ENCODE peak calls at places on chromosomes 7 and 10, in five cellular contexts. One of them, this sample, is unnamed.

GRCh38 chr7:50653116-50653854 is 88.1 kb upstream of the DDC start:
- DNase-seq in body of pancreas: peak
- DNase-seq in activated CD4-positive, CD25-positive, alpha-beta regulatory T cell: no peak
- DNase-seq in CD4-positive, alpha-beta T cell: no peak
- DNase-seq in natural killer cell: no peak
- DNase-seq in this sample: no peak

GRCh38 chr7:45145881-45146280 is 11.7 kb upstream of the RAMP3 start:
- DNase-seq in natural killer cell: no peak
- DNase-seq in CD4-positive, alpha-beta T cell: no peak
- DNase-seq in activated CD4-positive, CD25-positive, alpha-beta regulatory T cell: no peak
- DNase-seq in body of pancreas: no peak
- DNase-seq in this sample: no peak

GRCh38 chr10:59894114-59894513 is 12.2 kb downstream of the CCDC6 start:
- DNase-seq in CD4-positive, alpha-beta T cell: no peak
- DNase-seq in body of pancreas: peak
- DNase-seq in activated CD4-positive, CD25-positive, alpha-beta regulatory T cell: no peak
- DNase-seq in natural killer cell: no peak
- DNase-seq in this sample: no peak

GRCh38 chr10:100731603-100732596 is 13.5 kb upstream of the PAX2 start:
- DNase-seq in body of pancreas: no peak
- DNase-seq in activated CD4-positive, CD25-positive, alpha-beta regulatory T cell: no peak
- DNase-seq in natural killer cell: no peak
- DNase-seq in CD4-positive, alpha-beta T cell: no peak
- DNase-seq in this sample: no peak

GRCh38 chr7:125661677-125662076 is 732.1 kb upstream of the POT1 start:
- DNase-seq in body of pancreas: peak
- DNase-seq in natural killer cell: no peak
- DNase-seq in activated CD4-positive, CD25-positive, alpha-beta regulatory T cell: no peak
- DNase-seq in CD4-positive, alpha-beta T cell: no peak
- DNase-seq in this sample: no peak

GRCh38 chr10:125584954-125585353 is 98.0 kb downstream of the TEX36 start:
- DNase-seq in natural killer cell: no peak
- DNase-seq in CD4-positive, alpha-beta T cell: no peak
- DNase-seq in activated CD4-positive, CD25-positive, alpha-beta regulatory T cell: no peak
- DNase-seq in body of pancreas: no peak
- DNase-seq in this sample: no peak

GRCh38 chr7:33904680-33905388 is 505 bp upstream of the BMPER start:
- DNase-seq in natural killer cell: no peak
- DNase-seq in activated CD4-positive, CD25-positive, alpha-beta regulatory T cell: no peak
- DNase-seq in CD4-positive, alpha-beta T cell: no peak
- DNase-seq in body of pancreas: peak
- DNase-seq in this sample: no peak

GRCh38 chr7:32036557-32036956 is 33.6 kb downstream of the PDE1C start:
- DNase-seq in natural killer cell: no peak
- DNase-seq in body of pancreas: no peak
- DNase-seq in activated CD4-positive, CD25-positive, alpha-beta regulatory T cell: no peak
- DNase-seq in CD4-positive, alpha-beta T cell: no peak
- DNase-seq in this sample: no peak

GRCh38 chr7:18489624-18490023 is 5.9 kb upstream of the HDAC9 start:
- DNase-seq in body of pancreas: no peak
- DNase-seq in CD4-positive, alpha-beta T cell: no peak
- DNase-seq in natural killer cell: no peak
- DNase-seq in activated CD4-positive, CD25-positive, alpha-beta regulatory T cell: no peak
- DNase-seq in this sample: no peak

GRCh38 chr7:105689093-105689819 is 108.0 kb upstream of the EFCAB10 start:
- DNase-seq in body of pancreas: no peak
- DNase-seq in CD4-positive, alpha-beta T cell: no peak
- DNase-seq in activated CD4-positive, CD25-positive, alpha-beta regulatory T cell: no peak
- DNase-seq in natural killer cell: no peak
- DNase-seq in this sample: no peak

GRCh38 chr10:50794490-50794889 is 54.8 kb downstream of the ASAH2B start:
- DNase-seq in body of pancreas: peak
- DNase-seq in activated CD4-positive, CD25-positive, alpha-beta regulatory T cell: no peak
- DNase-seq in CD4-positive, alpha-beta T cell: no peak
- DNase-seq in natural killer cell: no peak
- DNase-seq in this sample: no peak

GRCh38 chr7:25402528-25402927 is 174.2 kb upstream of the NPVF start:
- DNase-seq in activated CD4-positive, CD25-positive, alpha-beta regulatory T cell: no peak
- DNase-seq in natural killer cell: no peak
- DNase-seq in CD4-positive, alpha-beta T cell: no peak
- DNase-seq in body of pancreas: no peak
- DNase-seq in this sample: no peak

GRCh38 chr7:80136276-80137045 is 1.8 kb downstream of the GNAI1 start:
- DNase-seq in CD4-positive, alpha-beta T cell: no peak
- DNase-seq in natural killer cell: no peak
- DNase-seq in activated CD4-positive, CD25-positive, alpha-beta regulatory T cell: no peak
- DNase-seq in body of pancreas: no peak
- DNase-seq in this sample: no peak

GRCh38 chr10:109992485-109992884 is 15.3 kb upstream of the ADD3 start:
- DNase-seq in CD4-positive, alpha-beta T cell: no peak
- DNase-seq in body of pancreas: no peak
- DNase-seq in activated CD4-positive, CD25-positive, alpha-beta regulatory T cell: no peak
- DNase-seq in natural killer cell: no peak
- DNase-seq in this sample: no peak

GRCh38 chr10:17227367-17228080 is 517 bp upstream of the VIM start:
- DNase-seq in activated CD4-positive, CD25-positive, alpha-beta regulatory T cell: no peak
- DNase-seq in body of pancreas: no peak
- DNase-seq in CD4-positive, alpha-beta T cell: no peak
- DNase-seq in natural killer cell: no peak
- DNase-seq in this sample: no peak

GRCh38 chr7:158902427-158902826 is 46.1 kb downstream of the DYNC2I1 start:
- DNase-seq in CD4-positive, alpha-beta T cell: no peak
- DNase-seq in activated CD4-positive, CD25-positive, alpha-beta regulatory T cell: no peak
- DNase-seq in natural killer cell: no peak
- DNase-seq in body of pancreas: no peak
- DNase-seq in this sample: no peak

GRCh38 chr10:19250542-19250941 is 201.9 kb downstream of the MALRD1 start:
- DNase-seq in natural killer cell: no peak
- DNase-seq in body of pancreas: no peak
- DNase-seq in CD4-positive, alpha-beta T cell: no peak
- DNase-seq in activated CD4-positive, CD25-positive, alpha-beta regulatory T cell: no peak
- DNase-seq in this sample: no peak

GRCh38 chr7:1457949-1458675 is 1.2 kb downstream of the MICALL2 start:
- DNase-seq in body of pancreas: no peak
- DNase-seq in natural killer cell: no peak
- DNase-seq in activated CD4-positive, CD25-positive, alpha-beta regulatory T cell: no peak
- DNase-seq in CD4-positive, alpha-beta T cell: no peak
- DNase-seq in this sample: no peak

GRCh38 chr10:103692421-103693069 is 162.8 kb downstream of the SH3PXD2A start:
- DNase-seq in natural killer cell: no peak
- DNase-seq in activated CD4-positive, CD25-positive, alpha-beta regulatory T cell: no peak
- DNase-seq in CD4-positive, alpha-beta T cell: no peak
- DNase-seq in body of pancreas: no peak
- DNase-seq in this sample: no peak

GRCh38 chr10:132549416-132549815 is 11.8 kb downstream of the INPP5A start:
- DNase-seq in activated CD4-positive, CD25-positive, alpha-beta regulatory T cell: no peak
- DNase-seq in natural killer cell: no peak
- DNase-seq in CD4-positive, alpha-beta T cell: no peak
- DNase-seq in body of pancreas: no peak
- DNase-seq in this sample: no peak

GRCh38 chr10:53978292-53978691 is 822.7 kb downstream of the PCDH15 start:
- DNase-seq in CD4-positive, alpha-beta T cell: no peak
- DNase-seq in body of pancreas: no peak
- DNase-seq in natural killer cell: no peak
- DNase-seq in activated CD4-positive, CD25-positive, alpha-beta regulatory T cell: no peak
- DNase-seq in this sample: no peak

GRCh38 chr10:69045441-69046300 is 42.2 kb upstream of the SRGN start:
- DNase-seq in CD4-positive, alpha-beta T cell: peak
- DNase-seq in activated CD4-positive, CD25-positive, alpha-beta regulatory T cell: no peak
- DNase-seq in natural killer cell: peak
- DNase-seq in body of pancreas: no peak
- DNase-seq in this sample: no peak

GRCh38 chr7:137258552-137258951 is 85.0 kb downstream of the PTN start:
- DNase-seq in body of pancreas: no peak
- DNase-seq in CD4-positive, alpha-beta T cell: no peak
- DNase-seq in natural killer cell: no peak
- DNase-seq in activated CD4-positive, CD25-positive, alpha-beta regulatory T cell: no peak
- DNase-seq in this sample: no peak

GRCh38 chr10:71312220-71312619 is 6.8 kb upstream of the SLC29A3 start:
- DNase-seq in CD4-positive, alpha-beta T cell: no peak
- DNase-seq in body of pancreas: no peak
- DNase-seq in activated CD4-positive, CD25-positive, alpha-beta regulatory T cell: no peak
- DNase-seq in natural killer cell: no peak
- DNase-seq in this sample: no peak

GRCh38 chr10:113709221-113709838 is 29.6 kb downstream of the CASP7 start:
- DNase-seq in body of pancreas: no peak
- DNase-seq in activated CD4-positive, CD25-positive, alpha-beta regulatory T cell: no peak
- DNase-seq in natural killer cell: no peak
- DNase-seq in CD4-positive, alpha-beta T cell: no peak
- DNase-seq in this sample: no peak

GRCh38 chr10:15046626-15047025 is 2.9 kb downstream of the OLAH start:
- DNase-seq in activated CD4-positive, CD25-positive, alpha-beta regulatory T cell: no peak
- DNase-seq in body of pancreas: no peak
- DNase-seq in natural killer cell: no peak
- DNase-seq in CD4-positive, alpha-beta T cell: no peak
- DNase-seq in this sample: no peak

GRCh38 chr10:60962946-60963345 is 19.0 kb upstream of the RHOBTB1 start:
- DNase-seq in CD4-positive, alpha-beta T cell: no peak
- DNase-seq in natural killer cell: no peak
- DNase-seq in activated CD4-positive, CD25-positive, alpha-beta regulatory T cell: no peak
- DNase-seq in body of pancreas: no peak
- DNase-seq in this sample: no peak

GRCh38 chr10:125247576-125247975 is 87.2 kb upstream of the CTBP2 start:
- DNase-seq in CD4-positive, alpha-beta T cell: no peak
- DNase-seq in body of pancreas: no peak
- DNase-seq in activated CD4-positive, CD25-positive, alpha-beta regulatory T cell: no peak
- DNase-seq in natural killer cell: no peak
- DNase-seq in this sample: no peak

GRCh38 chr7:43325595-43325994 is 213.1 kb downstream of the HECW1 start:
- DNase-seq in activated CD4-positive, CD25-positive, alpha-beta regulatory T cell: no peak
- DNase-seq in body of pancreas: no peak
- DNase-seq in CD4-positive, alpha-beta T cell: no peak
- DNase-seq in natural killer cell: no peak
- DNase-seq in this sample: no peak

GRCh38 chr10:26840938-26841732 is 19.6 kb downstream of the ABI1 start:
- DNase-seq in CD4-positive, alpha-beta T cell: no peak
- DNase-seq in activated CD4-positive, CD25-positive, alpha-beta regulatory T cell: no peak
- DNase-seq in body of pancreas: no peak
- DNase-seq in natural killer cell: no peak
- DNase-seq in this sample: no peak

GRCh38 chr7:97733276-97734206 is 1.7 kb downstream of the TAC1 start:
- DNase-seq in body of pancreas: peak
- DNase-seq in CD4-positive, alpha-beta T cell: no peak
- DNase-seq in activated CD4-positive, CD25-positive, alpha-beta regulatory T cell: no peak
- DNase-seq in natural killer cell: no peak
- DNase-seq in this sample: no peak

This sample was measured in activated gamma-delta T cell.